ENCODE peak calls at places on chromosome 17, in six cellular contexts. One of them, this sample, is unnamed. For H3K27me3, the result is how much of the 10 kb centered on the place peaks cover.

GRCh38 chr17:74780443-74781238 is 4.5 kb upstream of the NAT9 start:
- DNase-seq in Caco-2: peak
- DNase-seq in fibroblast of lung: peak
- DNase-seq in uterus: no peak
- DNase-seq in sigmoid colon: no peak
- DNase-seq in RWPE2: no peak
- DNase-seq in this sample: peak

GRCh38 chr17:33262724-33263123 is 30.4 kb downstream of the ASIC2 start:
- DNase-seq in Caco-2: no peak
- DNase-seq in fibroblast of lung: no peak
- DNase-seq in uterus: no peak
- DNase-seq in sigmoid colon: no peak
- DNase-seq in RWPE2: no peak
- DNase-seq in this sample: no peak

GRCh38 chr17:19762515-19762961 is 14.4 kb upstream of the ALDH3A1 start:
- DNase-seq in Caco-2: peak
- DNase-seq in fibroblast of lung: peak
- DNase-seq in uterus: peak
- DNase-seq in sigmoid colon: peak
- DNase-seq in RWPE2: no peak
- DNase-seq in this sample: peak

GRCh38 chr17:21061158-21061835 is 18.5 kb upstream of the USP22 start:
- DNase-seq in Caco-2: no peak
- DNase-seq in fibroblast of lung: no peak
- DNase-seq in uterus: no peak
- DNase-seq in sigmoid colon: no peak
- DNase-seq in RWPE2: no peak
- DNase-seq in this sample: no peak

GRCh38 chr17:16997514-16998429 is 25.9 kb upstream of the TNFRSF13B start:
- DNase-seq in Caco-2: no peak
- DNase-seq in fibroblast of lung: peak
- DNase-seq in uterus: no peak
- DNase-seq in sigmoid colon: peak
- DNase-seq in RWPE2: no peak
- DNase-seq in this sample: no peak

GRCh38 chr17:79188048-79188447 is 113.4 kb downstream of the ENGASE start:
- DNase-seq in Caco-2: no peak
- DNase-seq in fibroblast of lung: no peak
- DNase-seq in uterus: no peak
- DNase-seq in sigmoid colon: no peak
- DNase-seq in RWPE2: no peak
- DNase-seq in this sample: peak

GRCh38 chr17:14910916-14911315 is 354.2 kb downstream of the PMP22 start:
- DNase-seq in Caco-2: no peak
- DNase-seq in fibroblast of lung: no peak
- DNase-seq in uterus: no peak
- DNase-seq in sigmoid colon: no peak
- DNase-seq in RWPE2: no peak
- DNase-seq in this sample: no peak

GRCh38 chr17:80482555-80483308 is 6.3 kb upstream of the NPTX1 start:
- DNase-seq in Caco-2: no peak
- DNase-seq in fibroblast of lung: no peak
- DNase-seq in uterus: no peak
- DNase-seq in sigmoid colon: no peak
- DNase-seq in RWPE2: no peak
- DNase-seq in this sample: no peak

GRCh38 chr17:49656247-49656646 is 21.6 kb downstream of the SPOP start:
- DNase-seq in Caco-2: no peak
- DNase-seq in fibroblast of lung: no peak
- DNase-seq in uterus: no peak
- DNase-seq in sigmoid colon: no peak
- DNase-seq in RWPE2: no peak
- DNase-seq in this sample: no peak

GRCh38 chr17:48240562-48241130 is 133.1 kb downstream of the SNX11 start:
- DNase-seq in Caco-2: no peak
- DNase-seq in fibroblast of lung: no peak
- DNase-seq in uterus: no peak
- DNase-seq in sigmoid colon: no peak
- DNase-seq in RWPE2: no peak
- DNase-seq in this sample: peak

GRCh38 chr17:77885678-77886386 is 72.7 kb upstream of the TNRC6C start:
- DNase-seq in Caco-2: no peak
- DNase-seq in fibroblast of lung: no peak
- DNase-seq in uterus: no peak
- DNase-seq in sigmoid colon: no peak
- DNase-seq in RWPE2: no peak
- DNase-seq in this sample: no peak

GRCh38 chr17:65074778-65075250 is 18.3 kb upstream of the GNA13 start:
- DNase-seq in Caco-2: peak
- DNase-seq in fibroblast of lung: peak
- DNase-seq in uterus: peak
- DNase-seq in sigmoid colon: peak
- DNase-seq in RWPE2: peak
- DNase-seq in this sample: peak

GRCh38 chr17:72846399-72846798 is 246.1 kb downstream of the SLC39A11 start:
- DNase-seq in Caco-2: no peak
- DNase-seq in fibroblast of lung: no peak
- DNase-seq in uterus: no peak
- DNase-seq in sigmoid colon: no peak
- DNase-seq in RWPE2: no peak
- DNase-seq in this sample: no peak

GRCh38 chr17:31680126-31680525 is 178.9 kb downstream of the COPRS start:
- DNase-seq in Caco-2: no peak
- DNase-seq in fibroblast of lung: no peak
- DNase-seq in uterus: no peak
- DNase-seq in sigmoid colon: no peak
- DNase-seq in RWPE2: no peak
- DNase-seq in this sample: no peak

GRCh38 chr17:38861399-38861843 is 7.9 kb upstream of the RPL23 start:
- DNase-seq in Caco-2: no peak
- DNase-seq in fibroblast of lung: no peak
- DNase-seq in uterus: no peak
- DNase-seq in sigmoid colon: no peak
- DNase-seq in RWPE2: no peak
- DNase-seq in this sample: no peak

DNA sequence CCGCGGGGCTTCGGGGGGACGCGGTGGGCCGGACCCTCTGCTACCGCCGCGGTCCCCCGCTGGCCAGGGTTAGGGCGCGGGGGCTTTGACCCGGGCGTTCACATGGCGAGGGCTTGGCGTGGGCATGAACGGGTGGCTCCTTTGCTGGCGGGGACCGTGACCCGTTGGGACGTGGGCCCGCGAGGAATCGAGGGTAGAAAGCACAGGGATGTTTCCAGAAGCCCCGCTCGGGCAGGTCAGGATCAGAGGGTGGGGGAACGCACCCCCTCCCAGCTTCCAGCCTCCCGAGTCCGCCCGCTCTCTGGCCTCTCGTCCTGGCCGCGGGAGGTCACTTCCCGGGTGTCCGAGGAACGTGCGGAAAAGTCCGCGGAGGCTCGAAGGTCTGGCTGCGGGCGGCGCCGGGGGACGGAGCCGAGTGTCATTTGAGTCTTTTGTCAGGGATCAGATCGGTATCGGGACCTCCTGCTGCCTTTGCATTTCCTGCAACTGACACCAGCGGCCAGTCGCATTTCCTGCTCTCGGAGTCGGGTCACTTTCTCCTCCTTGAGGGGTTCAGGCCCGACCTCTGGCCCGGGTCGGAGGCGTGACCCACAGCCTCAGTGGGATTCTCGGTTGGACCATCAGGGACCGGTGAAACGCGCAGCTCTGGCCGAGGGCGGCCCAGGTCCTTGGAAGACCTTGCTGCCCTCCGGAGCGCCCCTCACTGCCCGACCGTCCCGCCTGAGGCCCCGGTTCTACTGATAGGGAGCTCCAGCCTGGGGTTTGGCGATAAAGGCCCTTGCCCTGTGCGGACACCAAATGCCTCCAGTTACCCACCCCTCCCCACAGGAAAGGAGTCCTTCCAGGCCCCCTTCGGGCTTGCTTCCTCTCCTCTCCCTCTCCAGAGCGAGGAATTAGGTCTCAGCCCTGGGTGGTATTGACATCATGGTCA is 702 bp upstream of the WNT3 start:
- DNase-seq in Caco-2: no peak
- DNase-seq in fibroblast of lung: no peak
- DNase-seq in uterus: no peak
- DNase-seq in sigmoid colon: no peak
- DNase-seq in RWPE2: no peak
- DNase-seq in this sample: no peak
- H3K4me3 ChIP-seq in Caco-2: peak
- H3K4me3 ChIP-seq in fibroblast of lung: peak
- H3K4me3 ChIP-seq in uterus: no peak
- H3K4me3 ChIP-seq in sigmoid colon: peak
- H3K4me3 ChIP-seq in RWPE2: peak
- H3K4me3 ChIP-seq in this sample: no peak

GRCh38 chr17:68565656-68566055 is 35.5 kb downstream of the FAM20A start:
- DNase-seq in Caco-2: no peak
- DNase-seq in fibroblast of lung: no peak
- DNase-seq in uterus: no peak
- DNase-seq in sigmoid colon: no peak
- DNase-seq in RWPE2: no peak
- DNase-seq in this sample: no peak
- H3K27me3 ChIP-seq in Caco-2: under half
- H3K27me3 ChIP-seq in fibroblast of lung: under half
- H3K27me3 ChIP-seq in uterus: under half
- H3K27me3 ChIP-seq in sigmoid colon: under half
- H3K27me3 ChIP-seq in RWPE2: under half
- H3K27me3 ChIP-seq in this sample: under half

GRCh38 chr17:37741334-37742113 is 3.3 kb downstream of the HNF1B start:
- DNase-seq in Caco-2: no peak
- DNase-seq in fibroblast of lung: peak
- DNase-seq in uterus: no peak
- DNase-seq in sigmoid colon: no peak
- DNase-seq in RWPE2: no peak
- DNase-seq in this sample: no peak
- H3K4me3 ChIP-seq in Caco-2: peak
- H3K4me3 ChIP-seq in fibroblast of lung: no peak
- H3K4me3 ChIP-seq in uterus: no peak
- H3K4me3 ChIP-seq in sigmoid colon: peak
- H3K4me3 ChIP-seq in RWPE2: no peak
- H3K4me3 ChIP-seq in this sample: peak

GRCh38 chr17:8087075-8087941 is at the start of gene ALOX12B:
- DNase-seq in Caco-2: no peak
- DNase-seq in fibroblast of lung: no peak
- DNase-seq in uterus: no peak
- DNase-seq in sigmoid colon: no peak
- DNase-seq in RWPE2: no peak
- DNase-seq in this sample: no peak
- H3K27me3 ChIP-seq in Caco-2: under half
- H3K27me3 ChIP-seq in fibroblast of lung: under half
- H3K27me3 ChIP-seq in uterus: under half
- H3K27me3 ChIP-seq in sigmoid colon: half or more
- H3K27me3 ChIP-seq in RWPE2: under half
- H3K27me3 ChIP-seq in this sample: under half

DNA sequence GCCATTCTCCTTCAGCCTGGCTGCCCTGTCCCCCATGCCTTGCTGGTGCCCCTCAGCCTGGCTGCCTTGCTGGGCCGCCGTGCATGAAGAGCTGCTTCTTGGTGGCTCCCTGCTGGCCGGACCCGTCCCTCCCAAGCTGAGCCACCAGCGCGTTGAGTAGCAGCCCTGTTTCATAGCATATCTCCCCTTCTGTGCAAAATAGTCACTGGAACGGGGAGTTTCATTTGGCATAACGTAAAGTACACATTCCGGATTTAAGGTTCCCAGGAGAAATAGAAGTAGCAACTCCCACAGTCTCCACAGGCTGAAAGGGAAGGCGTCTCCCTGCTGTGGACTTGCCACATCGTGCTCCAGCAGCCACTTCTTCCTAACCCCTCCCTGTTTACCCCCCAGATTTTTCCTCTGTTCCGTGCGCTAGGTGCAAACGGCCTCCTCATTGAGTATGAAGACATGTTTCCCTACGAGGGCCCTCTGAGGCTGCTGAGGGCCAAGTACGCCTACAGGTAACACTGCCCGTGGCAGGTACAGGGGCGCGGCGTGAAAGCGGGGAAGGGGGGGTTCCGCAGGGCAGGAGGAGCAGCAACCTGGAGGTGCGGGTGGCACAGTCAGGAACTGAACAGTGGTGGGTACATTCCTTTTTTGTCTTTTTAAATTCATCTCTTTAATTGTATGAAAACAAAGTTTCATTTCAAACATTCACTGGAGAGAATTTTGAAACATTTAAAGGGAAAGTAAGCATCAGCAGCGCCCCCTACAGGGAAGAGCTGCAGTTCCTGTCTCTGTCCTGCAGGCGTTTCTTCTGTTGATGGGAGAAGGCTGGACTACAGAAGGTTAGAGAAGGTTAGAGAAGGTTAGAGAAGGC is 5.8 kb upstream of the OGFOD3 start:
- DNase-seq in Caco-2: no peak
- DNase-seq in fibroblast of lung: peak
- DNase-seq in uterus: peak
- DNase-seq in sigmoid colon: no peak
- DNase-seq in RWPE2: no peak
- DNase-seq in this sample: peak
- H3K4me3 ChIP-seq in Caco-2: no peak
- H3K4me3 ChIP-seq in fibroblast of lung: no peak
- H3K4me3 ChIP-seq in uterus: no peak
- H3K4me3 ChIP-seq in sigmoid colon: no peak
- H3K4me3 ChIP-seq in RWPE2: no peak
- H3K4me3 ChIP-seq in this sample: no peak

GRCh38 chr17:55386931-55387330 is 34.7 kb downstream of the MMD start:
- DNase-seq in Caco-2: no peak
- DNase-seq in fibroblast of lung: no peak
- DNase-seq in uterus: no peak
- DNase-seq in sigmoid colon: no peak
- DNase-seq in RWPE2: no peak
- DNase-seq in this sample: no peak
- H3K27me3 ChIP-seq in Caco-2: under half
- H3K27me3 ChIP-seq in fibroblast of lung: under half
- H3K27me3 ChIP-seq in uterus: under half
- H3K27me3 ChIP-seq in sigmoid colon: under half
- H3K27me3 ChIP-seq in RWPE2: under half
- H3K27me3 ChIP-seq in this sample: under half

DNA sequence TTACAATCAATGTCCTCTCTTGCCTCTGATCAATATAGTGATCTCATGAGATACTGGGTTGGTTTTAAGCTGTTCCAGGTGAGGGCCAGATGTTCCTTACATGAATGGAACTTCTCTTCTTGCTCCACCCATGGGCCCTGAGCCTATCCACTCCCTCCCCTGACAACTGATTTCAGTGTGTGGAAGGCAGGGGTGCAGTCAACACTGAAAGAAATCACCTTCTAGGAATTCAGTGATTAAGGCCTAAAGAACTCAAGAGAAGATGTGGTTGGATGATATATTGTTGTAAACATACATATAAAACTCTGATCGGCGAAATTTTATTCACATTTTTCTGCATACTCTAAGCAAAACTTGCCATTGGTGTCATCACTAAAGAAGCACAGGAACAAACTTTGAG is 6.7 kb upstream of the GOSR2 start:
- DNase-seq in Caco-2: no peak
- DNase-seq in fibroblast of lung: no peak
- DNase-seq in uterus: no peak
- DNase-seq in sigmoid colon: no peak
- DNase-seq in RWPE2: no peak
- DNase-seq in this sample: no peak
- H3K4me3 ChIP-seq in Caco-2: no peak
- H3K4me3 ChIP-seq in fibroblast of lung: no peak
- H3K4me3 ChIP-seq in uterus: no peak
- H3K4me3 ChIP-seq in sigmoid colon: no peak
- H3K4me3 ChIP-seq in RWPE2: no peak
- H3K4me3 ChIP-seq in this sample: no peak

This sample was measured in MG63.